ENCODE peak calls at places on chromosomes 13 and 19, in nine cellular contexts. B is fibroblast of pulmonary artery, E is OCI-LY7, M is astrocyte of the spinal cord, K is left ventricle myocardium inferior, D is astrocyte, N is right lobe of liver, U is astrocyte of the cerebellum, O is K562. Q is an unnamed sample.

GRCh38 chr19:33763661-33764343 is 32.9 kb upstream of the KCTD15 start:
- DNase-seq in B (no peak), E (no peak), M (no peak), K (peak), D (no peak), N (no peak), U (no peak), O (no peak), Q (no peak)

GRCh38 chr13:97125810-97126738 is 96.1 kb upstream of the MBNL2 start:
- DNase-seq in B (peak), E (no peak), M (peak), K (peak), D (peak), N (no peak), U (no peak), O (no peak), Q (peak)

GRCh38 chr13:40275636-40276035 is 390.8 kb downstream of the FOXO1 start:
- DNase-seq in B (peak), E (no peak), M (no peak), K (no peak), D (peak), N (no peak), U (no peak), O (no peak), Q (no peak)

GRCh38 chr19:13154911-13155471 is 4.8 kb downstream of the IER2 start:
- DNase-seq in B (peak), E (peak), M (peak), K (peak), D (peak), N (peak), U (no peak), O (peak), Q (peak)

GRCh38 chr13:49938921-49939320 is 2.8 kb upstream of the SPRYD7 start:
- DNase-seq in B (no peak), E (no peak), M (no peak), K (no peak), D (no peak), N (peak), U (no peak), O (no peak), Q (no peak)

GRCh38 chr13:101979825-101980224 is 422.0 kb downstream of the FGF14 start:
- DNase-seq in B (no peak), E (no peak), M (no peak), K (no peak), D (no peak), N (no peak), U (no peak), O (no peak), Q (no peak)

GRCh38 chr13:50189450-50189849 is 174.2 kb downstream of the KCNRG start:
- DNase-seq in B (no peak), E (no peak), M (no peak), K (no peak), D (no peak), N (no peak), U (no peak), O (no peak), Q (peak)

GRCh38 chr19:51784922-51785690 is 9.9 kb upstream of the FPR3 start:
- DNase-seq in B (peak), E (peak), M (no peak), K (peak), D (peak), N (peak), U (no peak), O (no peak), Q (peak)

GRCh38 chr13:100209857-100210580 is 121.1 kb downstream of the PCCA start:
- DNase-seq in B (peak), E (no peak), M (peak), K (no peak), D (peak), N (no peak), U (peak), O (no peak), Q (no peak)

GRCh38 chr19:48301886-48302599 is 23.3 kb upstream of the EMP3 start:
- DNase-seq in B (no peak), E (no peak), M (no peak), K (no peak), D (no peak), N (no peak), U (no peak), O (no peak), Q (no peak)

GRCh38 chr19:49763230-49763629 is at the start of gene TSKS:
- DNase-seq in B (no peak), E (no peak), M (no peak), K (no peak), D (no peak), N (no peak), U (no peak), O (no peak), Q (no peak)

GRCh38 chr19:33247441-33247819 is 21.8 kb upstream of the SLC7A10 start:
- DNase-seq in B (no peak), E (no peak), M (no peak), K (no peak), D (no peak), N (no peak), U (no peak), O (no peak), Q (no peak)

GRCh38 chr19:4151623-4152022 is 1.8 kb upstream of the CREB3L3 start:
- DNase-seq in B (no peak), E (no peak), M (no peak), K (no peak), D (no peak), N (no peak), U (no peak), O (no peak), Q (no peak)

GRCh38 chr13:79937311-79938243 is 403.3 kb downstream of the SPRY2 start:
- DNase-seq in B (no peak), E (no peak), M (peak), K (no peak), D (no peak), N (no peak), U (no peak), O (no peak), Q (no peak)

GRCh38 chr13:79946556-79946955 is 394.4 kb downstream of the SPRY2 start:
- DNase-seq in B (no peak), E (no peak), M (no peak), K (no peak), D (no peak), N (no peak), U (no peak), O (no peak), Q (no peak)

GRCh38 chr13:79936368-79937136 is 404.4 kb downstream of the SPRY2 start:
- DNase-seq in B (peak), E (no peak), M (peak), K (no peak), D (peak), N (no peak), U (peak), O (no peak), Q (peak)

GRCh38 chr13:79943633-79944032 is 397.3 kb downstream of the SPRY2 start:
- DNase-seq in B (no peak), E (no peak), M (no peak), K (no peak), D (no peak), N (no peak), U (no peak), O (no peak), Q (no peak)

DNA sequence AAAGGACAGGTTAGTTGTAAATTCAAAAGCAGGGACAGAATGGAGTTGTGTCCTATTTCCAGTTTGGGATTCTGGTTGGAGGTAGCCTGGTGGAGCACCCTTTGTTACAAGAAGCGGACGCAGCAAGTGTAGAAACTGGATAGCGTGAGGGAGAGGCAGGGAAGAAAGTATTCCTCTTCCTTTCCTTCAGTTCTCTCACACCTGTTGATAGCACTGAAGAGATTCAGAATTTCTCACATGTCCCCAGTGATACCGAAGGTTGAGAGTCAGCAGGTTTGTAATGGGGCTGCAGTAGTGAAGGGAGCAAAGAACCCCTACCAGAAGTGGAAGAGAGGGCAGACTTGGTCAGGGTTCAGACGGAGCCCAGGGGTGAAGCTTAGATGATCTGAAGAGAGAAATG is 399.2 kb downstream of the SPRY2 start:
- DNase-seq in B (no peak), E (no peak), M (no peak), K (no peak), D (no peak), N (no peak), U (no peak), O (no peak), Q (no peak)
- H3K4me3 ChIP-seq in B (no peak), E (no peak), M (no peak), K (no peak), D (no peak), N (no peak), U (no peak), O (no peak), Q (no peak)

DNA sequence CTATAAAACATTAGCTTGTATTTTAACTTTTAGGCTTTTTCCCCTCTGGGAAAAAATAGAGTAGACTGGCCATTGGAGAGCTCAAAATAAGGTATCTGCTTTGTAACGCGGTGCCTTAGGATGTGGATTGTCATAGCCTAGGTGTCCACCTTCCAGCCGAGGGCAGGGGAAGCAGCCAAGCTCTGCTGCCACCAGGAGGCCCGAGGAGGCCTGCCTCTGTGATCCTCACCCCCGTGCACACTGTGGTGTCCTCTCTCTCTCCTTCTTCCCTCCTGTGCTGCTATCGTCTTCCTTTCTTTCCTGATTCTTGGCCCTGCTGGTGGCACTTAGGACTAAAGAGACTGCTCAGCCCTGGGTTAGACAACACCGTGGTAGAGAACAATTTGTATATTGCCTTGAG is 11.3 kb downstream of the HNRNPM start:
- DNase-seq in B (no peak), E (no peak), M (no peak), K (no peak), D (no peak), N (no peak), U (no peak), O (no peak), Q (no peak)
- TF ChIP-seq CTCF in B (peak), E (peak), M (peak), K (peak), D (no peak), N (peak), U (peak), O (peak), Q (no peak)

GRCh38 chr13:29481603-29482002 is 113.9 kb downstream of the SLC7A1 start:
- DNase-seq in B (no peak), E (no peak), M (no peak), K (no peak), D (no peak), N (no peak), U (no peak), O (no peak), Q (no peak)

GRCh38 chr13:29483211-29483610 is 112.3 kb downstream of the SLC7A1 start:
- DNase-seq in B (no peak), E (no peak), M (no peak), K (peak), D (no peak), N (no peak), U (no peak), O (no peak), Q (no peak)

GRCh38 chr13:29484796-29485195 is 110.7 kb downstream of the SLC7A1 start:
- DNase-seq in B (no peak), E (no peak), M (no peak), K (no peak), D (no peak), N (no peak), U (no peak), O (no peak), Q (no peak)

GRCh38 chr13:29482504-29482903 is 113.0 kb downstream of the SLC7A1 start:
- DNase-seq in B (no peak), E (no peak), M (no peak), K (no peak), D (no peak), N (no peak), U (no peak), O (no peak), Q (no peak)

DNA sequence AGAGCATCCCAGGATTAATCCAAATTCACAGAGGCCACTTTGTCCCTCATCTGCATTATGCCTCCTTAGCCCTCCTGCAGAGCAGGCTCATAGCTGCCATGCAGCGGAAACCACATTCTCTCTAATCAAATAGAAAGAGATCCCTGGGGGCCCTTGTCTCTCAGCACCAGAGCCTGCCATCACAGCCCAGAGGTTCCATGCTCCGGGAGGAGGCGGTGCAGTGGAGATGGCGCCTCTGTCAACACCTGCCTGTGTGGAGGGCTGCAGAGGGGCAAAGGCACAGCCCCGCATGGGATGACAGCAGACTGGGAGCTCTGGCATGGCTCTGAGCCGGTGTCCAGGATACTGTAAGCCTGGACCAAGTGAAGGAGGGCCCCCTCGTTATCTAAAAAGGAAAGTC is 111.3 kb downstream of the SLC7A1 start:
- DNase-seq in B (no peak), E (peak), M (no peak), K (no peak), D (no peak), N (no peak), U (no peak), O (no peak), Q (peak)
- H3K4me3 ChIP-seq in B (no peak), E (no peak), M (no peak), K (no peak), D (no peak), N (no peak), U (no peak), O (no peak), Q (no peak)

GRCh38 chr19:23436944-23437343 is 41.7 kb upstream of the ZNF91 start:
- DNase-seq in B (no peak), E (peak), M (no peak), K (no peak), D (no peak), N (no peak), U (no peak), O (peak), Q (no peak)

GRCh38 chr19:23440207-23440606 is 44.9 kb upstream of the ZNF91 start:
- DNase-seq in B (no peak), E (peak), M (no peak), K (no peak), D (no peak), N (no peak), U (no peak), O (peak), Q (no peak)

GRCh38 chr19:23439623-23440022 is 44.4 kb upstream of the ZNF91 start:
- DNase-seq in B (no peak), E (peak), M (no peak), K (no peak), D (no peak), N (no peak), U (no peak), O (peak), Q (no peak)

GRCh38 chr19:23436318-23436717 is 41.0 kb upstream of the ZNF91 start:
- DNase-seq in B (no peak), E (peak), M (no peak), K (no peak), D (no peak), N (no peak), U (no peak), O (peak), Q (no peak)

GRCh38 chr19:23437901-23438300 is 42.6 kb upstream of the ZNF91 start:
- DNase-seq in B (no peak), E (peak), M (no peak), K (no peak), D (no peak), N (no peak), U (no peak), O (no peak), Q (no peak)
- TF ChIP-seq CTCF in B (no peak), E (no peak), M (no peak), K (no peak), D (no peak), N (no peak), U (no peak), O (no peak), Q (no peak)

GRCh38 chr19:45216677-45217076 is 28.5 kb downstream of the EXOC3L2 start:
- DNase-seq in B (no peak), E (no peak), M (no peak), K (no peak), D (peak), N (no peak), U (no peak), O (no peak), Q (no peak)

GRCh38 chr19:45218887-45219780 is 26.1 kb downstream of the EXOC3L2 start:
- DNase-seq in B (no peak), E (no peak), M (no peak), K (no peak), D (no peak), N (no peak), U (no peak), O (peak), Q (peak)

GRCh38 chr19:45217957-45218334 is 27.3 kb downstream of the EXOC3L2 start:
- DNase-seq in B (no peak), E (no peak), M (no peak), K (no peak), D (no peak), N (no peak), U (no peak), O (no peak), Q (no peak)

GRCh38 chr19:45218426-45218825 is 26.8 kb downstream of the EXOC3L2 start:
- DNase-seq in B (no peak), E (no peak), M (no peak), K (no peak), D (no peak), N (no peak), U (no peak), O (peak), Q (no peak)

DNA sequence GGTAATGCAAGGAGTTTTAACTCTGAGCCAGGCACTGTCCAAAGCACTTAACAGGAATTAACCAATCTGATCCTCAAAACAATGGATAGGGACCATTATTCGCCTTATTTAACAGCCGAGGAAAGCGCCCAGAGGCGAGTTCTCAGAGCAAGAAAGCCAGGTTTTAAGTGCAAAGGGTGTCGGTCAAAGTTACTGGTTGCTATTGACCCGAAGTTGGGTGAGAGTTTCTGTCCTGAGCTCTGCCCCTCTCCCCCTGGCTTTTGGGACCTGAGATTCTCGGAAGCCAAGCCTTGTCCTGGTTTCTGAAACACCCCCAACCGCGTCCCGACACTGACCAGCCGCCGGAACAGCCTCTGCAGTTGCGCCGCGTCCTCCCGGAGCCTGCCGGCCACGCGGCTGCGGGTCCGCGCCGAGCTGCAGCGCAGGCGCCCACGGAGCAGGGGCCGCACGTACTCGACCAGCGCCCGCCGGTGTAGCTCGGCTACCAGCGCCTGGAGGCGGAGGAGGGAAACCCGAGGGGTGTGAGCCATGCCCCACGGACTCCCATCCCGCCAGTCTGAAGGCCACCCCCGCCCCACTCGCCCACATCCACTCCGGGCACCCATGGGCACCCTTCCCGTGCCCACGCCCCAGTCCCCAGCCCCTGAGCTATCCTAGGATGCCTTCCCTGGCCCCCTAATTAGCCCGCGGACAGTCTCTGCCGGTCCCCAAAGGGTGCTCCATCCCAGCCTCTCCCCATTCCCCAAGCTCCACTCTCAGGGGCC is 27.8 kb downstream of the EXOC3L2 start:
- DNase-seq in B (no peak), E (no peak), M (no peak), K (no peak), D (no peak), N (no peak), U (no peak), O (no peak), Q (no peak)
- H3K4me3 ChIP-seq in B (no peak), E (no peak), M (no peak), K (peak), D (no peak), N (no peak), U (no peak), O (no peak), Q (no peak)

DNA sequence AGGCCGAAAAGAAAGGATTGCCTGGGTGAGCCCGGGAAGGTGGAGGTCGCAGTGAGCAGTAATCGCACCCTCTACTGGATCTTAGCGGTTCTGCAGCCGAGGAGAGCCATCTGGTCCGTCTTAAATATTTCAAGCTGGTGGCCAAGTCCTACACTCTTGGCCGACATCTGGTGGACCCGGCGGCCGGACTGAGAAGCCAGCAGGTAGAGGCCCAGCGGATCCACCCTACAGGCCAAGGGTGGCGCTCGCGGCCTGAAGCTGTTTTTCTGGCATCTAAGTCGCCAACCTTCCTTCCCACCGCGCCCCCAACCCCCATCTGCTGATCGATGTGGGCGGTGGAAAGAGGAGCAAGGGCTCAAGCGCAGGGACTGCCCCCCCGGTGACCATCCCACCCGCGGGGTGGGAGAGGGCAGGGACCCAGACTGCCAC is 46.5 kb upstream of the ZNF730 start:
- DNase-seq in B (peak), E (no peak), M (peak), K (peak), D (no peak), N (no peak), U (no peak), O (peak), Q (peak)
- TF ChIP-seq CTCF in B (peak), E (peak), M (peak), K (peak), D (peak), N (peak), U (peak), O (no peak), Q (peak)

Q was measured in GM12865.